ENCODE peak calls at places on chromosomes 12 and 14, in ten cellular contexts. A, S, E, K, L, F, D, V, C and U are unnamed samples.

GRCh38 chr14:51342226-51342625 is 102.2 kb downstream of the TMX1 start:
- DNase-seq in E (no peak), C (peak), S (no peak), K (no peak), A (no peak), D (peak), F (no peak), L (no peak), V (peak), U (no peak)

GRCh38 chr12:3190101-3190500 is 112.9 kb downstream of the TSPAN9 start:
- DNase-seq in L (no peak), K (no peak), S (no peak), A (no peak), E (no peak), C (no peak), D (no peak), F (no peak), V (no peak), U (no peak)

GRCh38 chr12:1173806-1174617 is 183.0 kb downstream of the ERC1 start:
- DNase-seq in F (no peak), L (no peak), D (no peak), K (no peak), E (peak), V (no peak), C (no peak), A (no peak), S (no peak), U (no peak)

GRCh38 chr14:64928239-64929002 is 14.1 kb downstream of the GPX2 start:
- DNase-seq in L (no peak), V (no peak), K (no peak), F (no peak), C (no peak), D (no peak), S (no peak), A (no peak), E (peak), U (no peak)

GRCh38 chr12:132954471-132955048 is 1.5 kb downstream of the ZNF605 start:
- DNase-seq in F (no peak), C (no peak), D (no peak), S (no peak), E (no peak), V (no peak), L (no peak), K (no peak), A (no peak), U (no peak)

GRCh38 chr12:32140867-32141266 is 34.2 kb downstream of the BICD1 start:
- DNase-seq in D (no peak), A (no peak), L (no peak), C (no peak), V (no peak), S (no peak), E (no peak), K (no peak), F (no peak), U (no peak)

GRCh38 chr14:39140170-39140569 is 26.0 kb downstream of the GEMIN2 start:
- DNase-seq in K (no peak), L (peak), A (no peak), V (no peak), F (no peak), D (no peak), S (no peak), C (no peak), E (no peak), U (no peak)

GRCh38 chr12:121095544-121096198 is 37.0 kb upstream of the P2RX7 start:
- DNase-seq in S (peak), K (peak), C (peak), A (peak), L (peak), D (peak), V (peak), E (peak), F (peak), U (peak)

GRCh38 chr14:22824711-22825359 is 4.9 kb upstream of the MRPL52 start:
- DNase-seq in V (peak), L (peak), F (peak), A (no peak), C (peak), E (peak), S (peak), K (no peak), D (peak), U (no peak)